ENCODE peak calls at places on chromosome 1, in eight cellular contexts. Q is adrenal gland, O is pancreas, B is heart left ventricle, Z is uterus, X is cardiac muscle cell, P is stomach, C is endodermal cell. E is an unnamed sample. For H3K4me1, the result is how much of the 10 kb centered on the place peaks cover.

GRCh38 chr1:183125279-183125999 is 60.6 kb upstream of the LAMC2 start:
- DNase-seq in Q (no peak), O (no peak), B (no peak), Z (no peak), X (no peak), P (no peak), C (no peak), E (no peak)

GRCh38 chr1:33261344-33261743 is 5.1 kb downstream of the ZNF362 start:
- DNase-seq in Q (peak), O (no peak), B (no peak), Z (no peak), X (no peak), P (no peak), C (no peak), E (no peak)

GRCh38 chr1:30879940-30880339 is 28.6 kb downstream of the SDC3 start:
- DNase-seq in Q (no peak), O (no peak), B (no peak), Z (no peak), X (no peak), P (no peak), C (peak), E (no peak)

GRCh38 chr1:156291226-156292061 is 4.0 kb downstream of the GLMP start:
- DNase-seq in Q (peak), O (peak), B (peak), Z (peak), X (peak), P (peak), C (peak), E (no peak)

GRCh38 chr1:87007323-87007722 is 92.9 kb downstream of the HS2ST1 start:
- DNase-seq in Q (no peak), O (no peak), B (no peak), Z (no peak), X (no peak), P (no peak), C (no peak), E (no peak)

GRCh38 chr1:12544992-12545391 is 73.0 kb downstream of the DHRS3 start:
- DNase-seq in Q (no peak), O (no peak), B (no peak), Z (peak), X (no peak), P (no peak), C (no peak), E (no peak)

GRCh38 chr1:10146391-10146790 is 64.0 kb upstream of the KIF1B start:
- DNase-seq in Q (no peak), O (no peak), B (no peak), Z (no peak), X (no peak), P (no peak), C (no peak), E (no peak)

GRCh38 chr1:30526652-30527345 is 196.6 kb downstream of the MATN1 start:
- DNase-seq in Q (no peak), O (no peak), B (no peak), Z (peak), X (no peak), P (no peak), C (no peak), E (no peak)

GRCh38 chr1:6448749-6449631 is 17.0 kb downstream of the TNFRSF25 start:
- DNase-seq in Q (peak), O (no peak), B (no peak), Z (no peak), X (peak), P (peak), C (peak), E (no peak)

GRCh38 chr1:8687053-8687452 is 130.4 kb downstream of the RERE start:
- DNase-seq in Q (no peak), O (no peak), B (no peak), Z (no peak), X (peak), P (peak), C (no peak), E (no peak)

GRCh38 chr1:197170538-197170937 is 24.1 kb upstream of the ASPM start:
- DNase-seq in Q (no peak), O (no peak), B (no peak), Z (no peak), X (no peak), P (no peak), C (no peak), E (no peak)

GRCh38 chr1:52139817-52140540 is 1.9 kb upstream of the ZFYVE9 start:
- DNase-seq in Q (no peak), O (no peak), B (no peak), Z (no peak), X (peak), P (no peak), C (no peak), E (peak)

GRCh38 chr1:161164901-161165620 is 1.2 kb upstream of the PPOX start:
- DNase-seq in Q (no peak), O (no peak), B (no peak), Z (no peak), X (no peak), P (no peak), C (no peak), E (no peak)

GRCh38 chr1:11749203-11749689 is 12.7 kb upstream of the C1orf167 start:
- DNase-seq in Q (no peak), O (peak), B (peak), Z (peak), X (no peak), P (peak), C (peak), E (peak)

GRCh38 chr1:45008076-45008475 is 3.0 kb downstream of the HECTD3 start:
- DNase-seq in Q (no peak), O (no peak), B (no peak), Z (no peak), X (no peak), P (no peak), C (no peak), E (no peak)

GRCh38 chr1:222167111-222167510 is 380.8 kb downstream of the HHIPL2 start:
- DNase-seq in Q (peak), O (peak), B (no peak), Z (no peak), X (peak), P (peak), C (peak), E (no peak)

GRCh38 chr1:201480231-201481003 is 11.4 kb upstream of the PHLDA3 start:
- DNase-seq in Q (peak), O (peak), B (peak), Z (peak), X (peak), P (peak), C (peak), E (peak)

GRCh38 chr1:211808475-211808874 is 22.1 kb downstream of the LPGAT1 start:
- DNase-seq in Q (no peak), O (no peak), B (no peak), Z (no peak), X (no peak), P (no peak), C (no peak), E (no peak)

GRCh38 chr1:17627239-17628052 is 87.9 kb downstream of the ARHGEF10L start:
- DNase-seq in Q (no peak), O (no peak), B (no peak), Z (no peak), X (no peak), P (no peak), C (no peak), E (no peak)

GRCh38 chr1:9435101-9435636 is 104.1 kb upstream of the SLC25A33 start:
- DNase-seq in Q (no peak), O (no peak), B (peak), Z (no peak), X (peak), P (peak), C (no peak), E (no peak)

GRCh38 chr1:212871976-212872375 is 13.9 kb downstream of the FLVCR1 start:
- DNase-seq in Q (no peak), O (no peak), B (no peak), Z (no peak), X (no peak), P (no peak), C (no peak), E (no peak)

GRCh38 chr1:13523780-13524477 is 10.1 kb upstream of the LRRC38 start:
- DNase-seq in Q (no peak), O (no peak), B (no peak), Z (no peak), X (no peak), P (no peak), C (peak), E (no peak)

GRCh38 chr1:208895820-208896219 is 651.6 kb upstream of the PLXNA2 start:
- DNase-seq in Q (no peak), O (no peak), B (no peak), Z (no peak), X (no peak), P (no peak), C (no peak), E (no peak)

GRCh38 chr1:184684285-184685077 is 70.2 kb downstream of the EDEM3 start:
- DNase-seq in Q (no peak), O (peak), B (peak), Z (no peak), X (peak), P (peak), C (no peak), E (no peak)

GRCh38 chr1:66444438-66445265 is 89.3 kb upstream of the SGIP1 start:
- DNase-seq in Q (no peak), O (no peak), B (no peak), Z (no peak), X (no peak), P (no peak), C (no peak), E (no peak)

GRCh38 chr1:88237026-88237425 is 447.0 kb upstream of the PKN2 start:
- DNase-seq in Q (no peak), O (no peak), B (no peak), Z (no peak), X (peak), P (no peak), C (no peak), E (no peak)

GRCh38 chr1:94999456-95000131 is 72.7 kb upstream of the CNN3 start:
- DNase-seq in Q (no peak), O (no peak), B (no peak), Z (no peak), X (no peak), P (no peak), C (no peak), E (no peak)

GRCh38 chr1:114342376-114342775 is 168.6 kb downstream of the TRIM33 start:
- DNase-seq in Q (no peak), O (no peak), B (no peak), Z (no peak), X (no peak), P (no peak), C (no peak), E (peak)

GRCh38 chr1:44417351-44418021 is 12.4 kb downstream of the RNF220 start:
- DNase-seq in Q (no peak), O (no peak), B (peak), Z (no peak), X (peak), P (peak), C (peak), E (no peak)

GRCh38 chr1:12014141-12014981 is 4.9 kb upstream of the MIIP start:
- DNase-seq in Q (no peak), O (no peak), B (peak), Z (no peak), X (peak), P (no peak), C (peak), E (no peak)

GRCh38 chr1:228087771-228088251 is 5.3 kb downstream of the ARF1 start:
- DNase-seq in Q (no peak), O (peak), B (peak), Z (no peak), X (peak), P (no peak), C (peak), E (no peak)

GRCh38 chr1:212608956-212609700 is 567 bp downstream of the ATF3 start:
- DNase-seq in Q (peak), O (peak), B (peak), Z (peak), X (peak), P (peak), C (peak), E (peak)

GRCh38 chr1:101238041-101238515 is 1.3 kb downstream of the S1PR1 start:
- DNase-seq in Q (peak), O (no peak), B (no peak), Z (no peak), X (no peak), P (no peak), C (peak), E (peak)

GRCh38 chr1:101238681-101239094 is 1.9 kb downstream of the S1PR1 start:
- DNase-seq in Q (peak), O (peak), B (peak), Z (peak), X (peak), P (peak), C (peak), E (peak)

GRCh38 chr1:101235696-101236545 is 898 bp upstream of the S1PR1 start:
- DNase-seq in Q (peak), O (peak), B (peak), Z (peak), X (peak), P (peak), C (peak), E (peak)

GRCh38 chr1:101236546-101237228 is at the start of gene S1PR1:
- DNase-seq in Q (peak), O (peak), B (peak), Z (peak), X (peak), P (peak), C (peak), E (peak)

GRCh38 chr1:101237229-101237837 is 514 bp downstream of the S1PR1 start:
- DNase-seq in Q (no peak), O (no peak), B (no peak), Z (peak), X (peak), P (no peak), C (peak), E (peak)
- H3K27ac ChIP-seq in Q (peak), O (no peak), B (peak), Z (peak), X (peak), P (peak), C (peak), E (peak)

DNA sequence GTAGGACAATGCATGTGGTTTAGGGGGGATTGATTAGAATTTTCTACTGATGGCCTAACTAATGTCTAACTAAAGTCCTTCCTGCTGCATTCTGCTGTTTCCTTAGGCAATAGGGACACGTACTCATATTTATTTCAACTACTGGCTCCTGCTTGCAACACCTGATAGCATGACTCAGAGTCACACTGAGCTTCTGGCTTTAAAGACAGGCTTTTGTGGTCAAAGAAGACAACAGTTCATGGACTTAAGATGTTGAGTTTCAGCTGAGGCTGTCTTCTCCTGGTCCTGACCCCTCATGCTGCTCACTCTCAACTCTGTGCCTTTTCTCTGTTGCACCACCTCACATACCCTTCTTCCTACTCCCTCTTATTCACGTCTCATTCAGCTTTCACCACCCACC is 29.1 kb upstream of the TRABD2B start:
- DNase-seq in Q (no peak), O (no peak), B (no peak), Z (no peak), X (peak), P (no peak), C (peak), E (no peak)
- H3K4me3 ChIP-seq in Q (no peak), O (no peak), B (no peak), Z (no peak), X (no peak), P (no peak), C (no peak), E (no peak)

GRCh38 chr1:21630571-21631338 is 38.4 kb downstream of the RAP1GAP start:
- DNase-seq in Q (no peak), O (peak), B (no peak), Z (no peak), X (no peak), P (no peak), C (peak), E (no peak)
- H3K4me1 ChIP-seq in Q (under half), O (under half), B (under half), Z (under half), X (under half), P (half or more), C (under half), E (under half)

GRCh38 chr1:117646007-117646913 is 40.4 kb downstream of the TENT5C start:
- DNase-seq in Q (no peak), O (no peak), B (no peak), Z (no peak), X (peak), P (no peak), C (no peak), E (no peak)
- H3K27ac ChIP-seq in Q (no peak), O (no peak), B (no peak), Z (no peak), X (no peak), P (no peak), C (no peak), E (no peak)

GRCh38 chr1:2330035-2330434 is 61.3 kb downstream of the MORN1 start:
- DNase-seq in Q (no peak), O (no peak), B (no peak), Z (no peak), X (no peak), P (no peak), C (no peak), E (no peak)

GRCh38 chr1:2331200-2331544 is 60.2 kb downstream of the MORN1 start:
- DNase-seq in Q (no peak), O (no peak), B (no peak), Z (no peak), X (no peak), P (no peak), C (no peak), E (no peak)

GRCh38 chr1:2327841-2328240 is 63.5 kb downstream of the MORN1 start:
- DNase-seq in Q (no peak), O (no peak), B (no peak), Z (no peak), X (no peak), P (no peak), C (no peak), E (no peak)

GRCh38 chr1:2328676-2329455 is 62.5 kb downstream of the MORN1 start:
- DNase-seq in Q (no peak), O (no peak), B (no peak), Z (no peak), X (no peak), P (no peak), C (no peak), E (no peak)

DNA sequence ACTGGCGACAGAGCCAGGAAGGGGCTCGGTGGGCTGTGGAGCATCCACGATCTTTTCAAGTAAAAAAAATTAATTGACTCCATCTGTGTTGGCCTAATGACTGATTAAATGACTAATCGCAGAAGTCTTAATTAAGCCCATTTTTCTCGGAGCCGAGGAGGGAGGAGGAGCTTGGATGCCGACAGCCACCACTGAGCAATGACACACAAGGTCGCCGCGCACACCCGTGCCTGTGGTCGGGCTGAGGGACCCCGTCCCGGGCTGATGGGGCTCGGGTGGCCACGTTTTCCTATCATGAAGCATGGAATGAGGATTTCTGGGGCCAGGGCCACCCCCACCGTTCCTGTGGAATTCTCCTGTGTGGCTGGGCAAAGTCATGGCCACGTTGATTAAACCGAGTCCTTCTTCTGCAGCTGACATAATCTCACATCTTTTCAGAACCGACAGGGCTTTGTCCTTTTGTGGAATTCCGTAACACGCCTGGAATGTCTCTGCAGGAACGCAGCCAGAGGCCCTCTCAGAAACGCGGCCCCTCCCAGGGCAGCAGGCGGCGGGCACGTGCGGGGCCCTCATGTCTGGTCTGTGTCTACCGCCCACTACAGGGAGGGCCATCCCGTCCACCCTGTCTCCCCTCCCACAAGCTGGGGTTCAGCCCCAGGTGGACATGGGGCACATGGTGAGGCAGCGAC is 60.7 kb downstream of the MORN1 start:
- DNase-seq in Q (peak), O (no peak), B (no peak), Z (peak), X (peak), P (no peak), C (no peak), E (no peak)
- H3K4me3 ChIP-seq in Q (no peak), O (no peak), B (no peak), Z (no peak), X (no peak), P (no peak), C (no peak), E (no peak)

GRCh38 chr1:207813513-207813881 is 61.6 kb downstream of the CD46 start:
- DNase-seq in Q (peak), O (no peak), B (no peak), Z (no peak), X (no peak), P (no peak), C (peak), E (no peak)
- H3K4me1 ChIP-seq in Q (half or more), O (half or more), B (half or more), Z (under half), X (under half), P (half or more), C (under half), E (half or more)

GRCh38 chr1:146031476-146031875 is 9.9 kb upstream of the HJV start:
- DNase-seq in Q (no peak), O (no peak), B (no peak), Z (no peak), X (no peak), P (no peak), C (no peak), E (no peak)
- H3K27ac ChIP-seq in Q (no peak), O (no peak), B (no peak), Z (no peak), X (no peak), P (no peak), C (no peak), E (no peak)

DNA sequence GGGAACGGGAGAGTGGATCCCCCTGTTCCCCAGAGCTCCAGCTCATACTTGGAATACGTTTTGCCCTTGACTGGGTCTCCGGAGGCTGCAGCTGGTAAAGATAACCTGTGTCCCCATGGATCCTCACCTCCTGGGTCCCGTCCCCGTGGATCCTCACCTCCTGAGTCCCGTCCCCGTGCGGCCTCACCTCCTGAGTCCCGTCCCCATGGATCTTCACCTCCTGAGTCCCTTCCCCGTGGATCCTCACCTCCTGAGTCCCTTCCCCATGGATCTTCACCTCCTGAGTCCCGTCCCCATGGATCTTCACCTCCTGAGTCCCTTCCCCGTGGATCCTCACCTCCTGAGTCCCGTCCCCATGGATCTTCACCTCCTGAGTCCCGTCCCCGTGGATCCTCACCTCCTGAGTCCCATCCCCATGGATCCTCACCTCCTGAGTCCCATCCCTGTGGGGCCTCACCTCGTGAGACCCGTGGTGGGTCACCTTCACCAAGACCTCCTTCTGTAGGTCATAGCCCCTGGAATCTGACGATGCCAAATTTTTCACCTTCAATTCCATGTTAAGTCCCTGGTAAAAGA is 61.4 kb downstream of the SCCPDH start:
- DNase-seq in Q (no peak), O (no peak), B (no peak), Z (no peak), X (no peak), P (no peak), C (no peak), E (no peak)
- H3K4me3 ChIP-seq in Q (no peak), O (no peak), B (no peak), Z (no peak), X (no peak), P (no peak), C (no peak), E (no peak)

GRCh38 chr1:36354486-36354885 is 31.0 kb upstream of the EVA1B start:
- DNase-seq in Q (no peak), O (no peak), B (no peak), Z (no peak), X (no peak), P (no peak), C (no peak), E (no peak)
- H3K4me1 ChIP-seq in Q (under half), O (under half), B (under half), Z (under half), X (under half), P (under half), C (under half), E (under half)

E was measured in CD4-positive, alpha-beta memory T cell.